ENCODE peak calls at places on chromosome 16, in four cellular contexts. R, A, P and M are unnamed samples.

GRCh38 chr16:84026601-84027000 is 16.0 kb downstream of the SLC38A8 start:
- DNase-seq in P (no peak), R (no peak), A (no peak), M (no peak)

GRCh38 chr16:55370762-55371482 is 46.9 kb downstream of the IRX6 start:
- DNase-seq in P (peak; percentile 61), A (peak; percentile 6), R (peak; percentile 72), M (peak; percentile 21)

GRCh38 chr16:24671455-24671954 is 57.9 kb upstream of the TNRC6A start:
- DNase-seq in R (no peak), A (no peak), P (no peak), M (no peak)

GRCh38 chr16:52407778-52408177 is 139.2 kb downstream of the TOX3 start:
- DNase-seq in R (peak; percentile 36), A (peak; percentile 38), P (no peak), M (peak; percentile 85)

GRCh38 chr16:66274335-66275110 is 92.0 kb upstream of the CDH5 start:
- DNase-seq in A (peak; percentile 8), P (no peak), R (no peak), M (peak; percentile 1)

GRCh38 chr16:29852654-29853053 is 10.4 kb downstream of the CDIPT start:
- DNase-seq in P (no peak), A (no peak), R (no peak), M (no peak)

GRCh38 chr16:30430428-30430970 is 669 bp upstream of the DCTPP1 start:
- DNase-seq in P (peak; percentile 46), R (no peak), A (no peak), M (no peak)

GRCh38 chr16:1151424-1152122 is 1.3 kb upstream of the CACNA1H start:
- DNase-seq in R (no peak), A (no peak), P (no peak), M (no peak)

GRCh38 chr16:81861503-81861902 is 82.4 kb downstream of the PLCG2 start:
- DNase-seq in A (no peak), R (no peak), P (no peak), M (no peak)

GRCh38 chr16:81752225-81752875 is 26.7 kb upstream of the PLCG2 start:
- DNase-seq in A (no peak), P (peak; percentile 2), R (no peak), M (no peak)

GRCh38 chr16:102060-102855 is 24.2 kb downstream of the MPG start:
- DNase-seq in A (peak; percentile 59), R (no peak), P (peak; percentile 46), M (no peak)

GRCh38 chr16:86584726-86585721 is 6.7 kb downstream of the FOXL1 start:
- DNase-seq in A (no peak), R (no peak), P (no peak), M (no peak)

GRCh38 chr16:31268891-31269290 is 9.1 kb downstream of the ITGAM start:
- DNase-seq in A (no peak), R (no peak), P (no peak), M (no peak)

GRCh38 chr16:68267612-68268405 is 3.5 kb downstream of the SLC7A6 start:
- DNase-seq in P (no peak), R (no peak), A (peak; percentile 17), M (peak; percentile 50)

GRCh38 chr16:9275386-9275785 is 183.9 kb downstream of the HAPSTR1 start:
- DNase-seq in A (no peak), R (no peak), P (no peak), M (no peak)

GRCh38 chr16:86953631-86954465 is 363.3 kb downstream of the C16orf95 start:
- DNase-seq in R (no peak), A (no peak), P (no peak), M (no peak)

GRCh38 chr16:70676571-70677498 is 9.0 kb downstream of the MTSS2 start:
- DNase-seq in P (no peak), R (no peak), A (no peak), M (no peak)

GRCh38 chr16:10321407-10322397 is 64.2 kb upstream of the ATF7IP2 start:
- DNase-seq in R (no peak), P (no peak), A (no peak), M (no peak)

GRCh38 chr16:78809535-78809934 is 710.1 kb downstream of the WWOX start:
- DNase-seq in P (no peak), R (no peak), A (no peak), M (no peak)

GRCh38 chr16:11949527-11949926 is 7.7 kb upstream of the NPIPB2 start:
- DNase-seq in P (peak; percentile 10), A (peak; percentile 51), R (peak; percentile 40), M (peak; percentile 32)

GRCh38 chr16:63447121-63447520 is 1410.9 kb upstream of the CDH8 start:
- DNase-seq in A (no peak), R (no peak), P (no peak), M (peak; percentile 8)

GRCh38 chr16:55991843-55992242 is 116.7 kb upstream of the CES5A start:
- DNase-seq in A (no peak), P (no peak), R (no peak), M (no peak)

GRCh38 chr16:56931253-56931768 is 631 bp upstream of the HERPUD1 start:
- DNase-seq in A (no peak), R (no peak), P (no peak), M (peak; percentile 49)

GRCh38 chr16:22053921-22054341 is 38.4 kb upstream of the VWA3A start:
- DNase-seq in P (no peak), A (no peak), R (no peak), M (no peak)

GRCh38 chr16:4140652-4141051 is 24.4 kb upstream of the ADCY9 start:
- DNase-seq in R (no peak), P (no peak), A (peak; percentile 43), M (peak; percentile 63)

GRCh38 chr16:19859603-19860002 is 25.0 kb downstream of the GPRC5B start:
- DNase-seq in R (no peak), A (no peak), P (peak; percentile 38), M (no peak)

GRCh38 chr16:70476272-70477020 is 22.1 kb downstream of the FCSK start:
- DNase-seq in A (peak; percentile 93), R (no peak), P (no peak), M (no peak)

GRCh38 chr16:84268661-84269060 is 26.0 kb upstream of the WFDC1 start:
- DNase-seq in P (no peak), R (no peak), A (peak; percentile 89), M (peak; percentile 50)

GRCh38 chr16:10181196-10182162 is 749 bp downstream of the GRIN2A start:
- DNase-seq in A (peak; percentile 2), P (peak; percentile 73), R (no peak), M (peak; percentile 73)

GRCh38 chr16:56807011-56807675 is 57.9 kb upstream of the SLC12A3 start:
- DNase-seq in R (no peak), P (no peak), A (peak; percentile 29), M (no peak)

GRCh38 chr16:13554020-13554419 is 365.9 kb upstream of the ERCC4 start:
- DNase-seq in R (no peak), A (no peak), P (no peak), M (no peak)